ENCODE peak calls at places on chromosomes 6 and 20, in four cellular contexts. T is GM12878, F is HepG2, L is WTC11. Y is an unnamed sample.

GRCh38 chr20:3842332-3842930 is 4.2 kb upstream of the MAVS start:
- DNase-seq in T (no peak), F (no peak), L (no peak), Y (peak)

GRCh38 chr6:41785689-41786450 is 1.6 kb upstream of the TOMM6 start:
- DNase-seq in T (no peak), F (no peak), L (peak), Y (no peak)

GRCh38 chr6:112311950-112312547 is 35.1 kb upstream of the RFPL4B start:
- DNase-seq in T (no peak), F (peak), L (no peak), Y (peak)

GRCh38 chr6:149271348-149272340 is 45.9 kb upstream of the TAB2 start:
- DNase-seq in T (peak), F (no peak), L (no peak), Y (no peak)

GRCh38 chr6:136160255-136160654 is 89.9 kb downstream of the MTFR2 start:
- DNase-seq in T (no peak), F (no peak), L (no peak), Y (no peak)

GRCh38 chr6:5085638-5086293 is 625 bp downstream of the PPP1R3G start:
- DNase-seq in T (no peak), F (no peak), L (peak), Y (no peak)

GRCh38 chr6:149079456-149079855 is 238.1 kb upstream of the TAB2 start:
- DNase-seq in T (no peak), F (no peak), L (no peak), Y (no peak)

GRCh38 chr20:33839591-33839990 is 28.4 kb downstream of the CHMP4B start:
- DNase-seq in T (no peak), F (no peak), L (no peak), Y (no peak)

GRCh38 chr6:142045380-142046270 is 87.1 kb upstream of the GJE1 start:
- DNase-seq in T (no peak), F (no peak), L (no peak), Y (no peak)

GRCh38 chr6:17086469-17086868 is 15.4 kb upstream of the STMND1 start:
- DNase-seq in T (no peak), F (peak), L (peak), Y (peak)

GRCh38 chr20:11814276-11814675 is 103.4 kb upstream of the BTBD3 start:
- DNase-seq in T (no peak), F (no peak), L (no peak), Y (no peak)

GRCh38 chr20:37396520-37397075 is 50.7 kb downstream of the SRC start:
- DNase-seq in T (no peak), F (no peak), L (peak), Y (peak)

GRCh38 chr6:156279306-156279969 is 497.7 kb upstream of the ARID1B start:
- DNase-seq in T (peak), F (no peak), L (no peak), Y (no peak)

GRCh38 chr6:6696867-6697531 is 108.5 kb downstream of the LY86 start:
- DNase-seq in T (no peak), F (peak), L (peak), Y (peak)

GRCh38 chr6:97053643-97054411 is 129.3 kb downstream of the KLHL32 start:
- DNase-seq in T (no peak), F (no peak), L (no peak), Y (no peak)

GRCh38 chr6:40755749-40756452 is 168.7 kb upstream of the LRFN2 start:
- DNase-seq in T (peak), F (no peak), L (no peak), Y (no peak)

GRCh38 chr20:41149679-41150131 is 12.4 kb downstream of the PLCG1 start:
- DNase-seq in T (no peak), F (peak), L (no peak), Y (peak)

GRCh38 chr6:89464295-89464694 is 31.3 kb downstream of the ANKRD6 start:
- DNase-seq in T (no peak), F (no peak), L (no peak), Y (no peak)

GRCh38 chr6:142297996-142298753 is 3.6 kb upstream of the ADGRG6 start:
- DNase-seq in T (no peak), F (peak), L (no peak), Y (no peak)

GRCh38 chr6:19086480-19086879 is 699.3 kb downstream of the RNF144B start:
- DNase-seq in T (no peak), F (no peak), L (peak), Y (no peak)

GRCh38 chr6:44003345-44004061 is 123.7 kb downstream of the MRPL14 start:
- DNase-seq in T (no peak), F (no peak), L (peak), Y (no peak)
- TF ChIP-seq NR2C2 in T (no peak), F (no peak), L (no peak), Y (no peak)

GRCh38 chr20:46752639-46753235 is 43.3 kb downstream of the SLC2A10 start:
- DNase-seq in T (no peak), F (peak), L (peak), Y (peak)
- TF ChIP-seq NR2C2 in T (no peak), F (no peak), L (no peak), Y (no peak)

GRCh38 chr6:35711731-35712130 is 23.0 kb upstream of the FKBP5 start:
- DNase-seq in T (no peak), F (no peak), L (no peak), Y (no peak)

GRCh38 chr6:35716798-35717197 is 20.0 kb upstream of the ARMC12 start:
- DNase-seq in T (no peak), F (no peak), L (no peak), Y (no peak)

GRCh38 chr6:35710241-35710847 is 21.6 kb upstream of the FKBP5 start:
- DNase-seq in T (no peak), F (no peak), L (no peak), Y (no peak)

GRCh38 chr6:35713006-35713405 is 23.8 kb upstream of the ARMC12 start:
- DNase-seq in T (no peak), F (no peak), L (no peak), Y (no peak)

GRCh38 chr6:35713426-35713825 is 23.4 kb upstream of the ARMC12 start:
- DNase-seq in T (no peak), F (no peak), L (no peak), Y (no peak)
- TF ChIP-seq NR2C2 in T (no peak), F (no peak), L (no peak), Y (no peak)

GRCh38 chr6:32935551-32936246 is 5.1 kb downstream of the HLA-DMB start:
- DNase-seq in T (no peak), F (no peak), L (no peak), Y (no peak)

GRCh38 chr6:32936247-32937152 is 4.3 kb downstream of the HLA-DMB start:
- DNase-seq in T (no peak), F (no peak), L (no peak), Y (no peak)

GRCh38 chr6:32932132-32932868 is 8.5 kb downstream of the HLA-DMB start:
- DNase-seq in T (no peak), F (no peak), L (no peak), Y (no peak)

GRCh38 chr6:32931211-32931610 is 9.6 kb downstream of the HLA-DMB start:
- DNase-seq in T (no peak), F (no peak), L (no peak), Y (no peak)

GRCh38 chr6:32933661-32934085 is 7.2 kb downstream of the HLA-DMB start:
- DNase-seq in T (peak), F (peak), L (peak), Y (peak)
- TF ChIP-seq NR2C2 in T (no peak), F (no peak), L (no peak), Y (no peak)

GRCh38 chr6:111187874-111188273 is 100.6 kb downstream of the SLC16A10 start:
- DNase-seq in T (no peak), F (no peak), L (no peak), Y (no peak)
- TF ChIP-seq NR2C2 in T (no peak), F (no peak), L (no peak), Y (no peak)

GRCh38 chr6:138620630-138621029 is 121.3 kb upstream of the NHSL1 start:
- DNase-seq in T (no peak), F (no peak), L (no peak), Y (no peak)
- TF ChIP-seq NR2C2 in T (no peak), F (no peak), L (no peak), Y (no peak)

Y was measured in K562.